ENCODE peak calls at places on chromosomes 12 and 14, in eight cellular contexts. One of them, this sample, is unnamed. For H3K4me1 and H3K9me3, the result is how much of the 10 kb centered on the place peaks cover.

GRCh38 chr12:57836442-57837375 is 9.8 kb downstream of the CTDSP2 start:
- DNase-seq in heart right ventricle: peak
- DNase-seq in PC-9: no peak
- DNase-seq in gastrocnemius medialis: no peak
- DNase-seq in Panc1: no peak
- DNase-seq in SK-N-SH: no peak
- DNase-seq in lower lobe of right lung: no peak
- DNase-seq in endodermal cell: peak
- DNase-seq in this sample: no peak

GRCh38 chr12:101823891-101824290 is 6.9 kb downstream of the GNPTAB start:
- DNase-seq in heart right ventricle: peak
- DNase-seq in PC-9: no peak
- DNase-seq in gastrocnemius medialis: peak
- DNase-seq in Panc1: no peak
- DNase-seq in SK-N-SH: peak
- DNase-seq in lower lobe of right lung: no peak
- DNase-seq in endodermal cell: peak
- DNase-seq in this sample: no peak

GRCh38 chr12:92055877-92056276 is 89.8 kb downstream of the BTG1 start:
- DNase-seq in heart right ventricle: no peak
- DNase-seq in PC-9: peak
- DNase-seq in gastrocnemius medialis: no peak
- DNase-seq in Panc1: no peak
- DNase-seq in SK-N-SH: no peak
- DNase-seq in lower lobe of right lung: no peak
- DNase-seq in endodermal cell: no peak
- DNase-seq in this sample: no peak

GRCh38 chr14:52315355-52315718 is 1.2 kb downstream of the PTGER2 start:
- DNase-seq in heart right ventricle: no peak
- DNase-seq in PC-9: no peak
- DNase-seq in gastrocnemius medialis: no peak
- DNase-seq in Panc1: no peak
- DNase-seq in SK-N-SH: no peak
- DNase-seq in lower lobe of right lung: peak
- DNase-seq in endodermal cell: no peak
- DNase-seq in this sample: no peak

GRCh38 chr12:122870867-122871664 is 24.9 kb downstream of the VPS37B start:
- DNase-seq in heart right ventricle: no peak
- DNase-seq in PC-9: no peak
- DNase-seq in gastrocnemius medialis: no peak
- DNase-seq in Panc1: no peak
- DNase-seq in SK-N-SH: peak
- DNase-seq in lower lobe of right lung: peak
- DNase-seq in endodermal cell: peak
- DNase-seq in this sample: no peak

GRCh38 chr14:61644185-61644584 is 51.1 kb upstream of the HIF1A start:
- DNase-seq in heart right ventricle: no peak
- DNase-seq in PC-9: no peak
- DNase-seq in gastrocnemius medialis: no peak
- DNase-seq in Panc1: no peak
- DNase-seq in SK-N-SH: no peak
- DNase-seq in lower lobe of right lung: no peak
- DNase-seq in endodermal cell: no peak
- DNase-seq in this sample: no peak

GRCh38 chr14:22314183-22314820 is 274.7 kb downstream of the DAD1 start:
- DNase-seq in heart right ventricle: peak
- DNase-seq in PC-9: no peak
- DNase-seq in gastrocnemius medialis: no peak
- DNase-seq in Panc1: no peak
- DNase-seq in SK-N-SH: peak
- DNase-seq in lower lobe of right lung: no peak
- DNase-seq in endodermal cell: peak
- DNase-seq in this sample: peak

GRCh38 chr12:113802966-113803828 is 162.9 kb downstream of the RBM19 start:
- DNase-seq in heart right ventricle: no peak
- DNase-seq in PC-9: no peak
- DNase-seq in gastrocnemius medialis: no peak
- DNase-seq in Panc1: no peak
- DNase-seq in SK-N-SH: no peak
- DNase-seq in lower lobe of right lung: no peak
- DNase-seq in endodermal cell: no peak
- DNase-seq in this sample: no peak

GRCh38 chr12:71125515-71125914 is 32.3 kb downstream of the TSPAN8 start:
- DNase-seq in heart right ventricle: no peak
- DNase-seq in PC-9: no peak
- DNase-seq in gastrocnemius medialis: no peak
- DNase-seq in Panc1: no peak
- DNase-seq in SK-N-SH: peak
- DNase-seq in lower lobe of right lung: no peak
- DNase-seq in endodermal cell: no peak
- DNase-seq in this sample: no peak

GRCh38 chr12:91988076-91988475 is 157.6 kb downstream of the BTG1 start:
- DNase-seq in heart right ventricle: peak
- DNase-seq in PC-9: no peak
- DNase-seq in gastrocnemius medialis: no peak
- DNase-seq in Panc1: no peak
- DNase-seq in SK-N-SH: no peak
- DNase-seq in lower lobe of right lung: no peak
- DNase-seq in endodermal cell: no peak
- DNase-seq in this sample: no peak

GRCh38 chr12:6329693-6330045 is 12.2 kb downstream of the TNFRSF1A start:
- DNase-seq in heart right ventricle: no peak
- DNase-seq in PC-9: no peak
- DNase-seq in gastrocnemius medialis: no peak
- DNase-seq in Panc1: no peak
- DNase-seq in SK-N-SH: no peak
- DNase-seq in lower lobe of right lung: no peak
- DNase-seq in endodermal cell: no peak
- DNase-seq in this sample: no peak
- H3K4me1 ChIP-seq in heart right ventricle: under half
- H3K4me1 ChIP-seq in PC-9: under half
- H3K4me1 ChIP-seq in gastrocnemius medialis: under half
- H3K4me1 ChIP-seq in Panc1: under half
- H3K4me1 ChIP-seq in SK-N-SH: under half
- H3K4me1 ChIP-seq in lower lobe of right lung: half or more
- H3K4me1 ChIP-seq in endodermal cell: under half
- H3K4me1 ChIP-seq in this sample: under half

DNA sequence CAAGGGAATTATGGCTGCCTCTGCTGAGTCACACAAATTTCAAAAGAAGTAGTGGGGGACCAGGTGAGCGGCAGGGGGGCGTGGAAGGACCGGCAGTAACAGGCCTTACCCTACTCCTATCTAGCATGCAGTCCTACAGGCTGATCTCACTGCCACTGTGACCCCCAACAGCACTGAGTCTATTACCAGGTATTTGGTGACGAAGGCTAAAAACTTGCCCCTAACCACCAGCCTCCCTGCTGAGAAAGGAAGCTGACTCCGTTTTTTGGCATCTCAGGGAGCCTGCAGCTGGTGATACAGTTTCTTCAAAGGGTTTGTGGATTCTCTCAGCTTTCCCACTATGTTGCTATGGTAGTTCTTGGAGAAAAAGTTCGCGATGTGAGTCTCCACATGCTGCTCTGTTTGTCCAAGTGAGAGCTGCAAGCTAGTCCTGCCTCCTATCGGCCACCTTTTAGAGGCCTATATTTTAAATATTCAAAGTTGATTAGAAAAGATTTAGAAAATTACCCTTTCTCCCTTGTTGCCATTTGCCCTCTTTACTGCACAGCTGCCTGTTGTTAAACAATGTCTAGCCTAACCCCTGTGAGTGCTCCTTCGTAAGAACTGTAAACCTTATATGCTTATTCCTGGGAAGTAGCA is 57.1 kb upstream of the SLCO1B1 start:
- DNase-seq in heart right ventricle: no peak
- DNase-seq in PC-9: peak
- DNase-seq in gastrocnemius medialis: no peak
- DNase-seq in Panc1: no peak
- DNase-seq in SK-N-SH: no peak
- DNase-seq in lower lobe of right lung: no peak
- DNase-seq in endodermal cell: peak
- DNase-seq in this sample: no peak
- H3K9me3 ChIP-seq in heart right ventricle: under half
- H3K9me3 ChIP-seq in PC-9: under half
- H3K9me3 ChIP-seq in gastrocnemius medialis: under half
- H3K9me3 ChIP-seq in Panc1: under half
- H3K9me3 ChIP-seq in SK-N-SH: under half
- H3K9me3 ChIP-seq in lower lobe of right lung: under half
- H3K9me3 ChIP-seq in endodermal cell: under half
- H3K9me3 ChIP-seq in this sample: under half

GRCh38 chr12:109723311-109723791 is 9.7 kb downstream of the FAM222A start:
- DNase-seq in heart right ventricle: peak
- DNase-seq in PC-9: no peak
- DNase-seq in gastrocnemius medialis: peak
- DNase-seq in Panc1: no peak
- DNase-seq in SK-N-SH: peak
- DNase-seq in lower lobe of right lung: peak
- DNase-seq in endodermal cell: no peak
- DNase-seq in this sample: no peak

GRCh38 chr12:109721276-109721675 is 7.7 kb downstream of the FAM222A start:
- DNase-seq in heart right ventricle: peak
- DNase-seq in PC-9: no peak
- DNase-seq in gastrocnemius medialis: no peak
- DNase-seq in Panc1: no peak
- DNase-seq in SK-N-SH: no peak
- DNase-seq in lower lobe of right lung: no peak
- DNase-seq in endodermal cell: no peak
- DNase-seq in this sample: no peak

GRCh38 chr12:109720856-109721189 is 7.2 kb downstream of the FAM222A start:
- DNase-seq in heart right ventricle: no peak
- DNase-seq in PC-9: no peak
- DNase-seq in gastrocnemius medialis: no peak
- DNase-seq in Panc1: no peak
- DNase-seq in SK-N-SH: no peak
- DNase-seq in lower lobe of right lung: no peak
- DNase-seq in endodermal cell: no peak
- DNase-seq in this sample: no peak

GRCh38 chr12:109722753-109723109 is 9.1 kb downstream of the FAM222A start:
- DNase-seq in heart right ventricle: no peak
- DNase-seq in PC-9: no peak
- DNase-seq in gastrocnemius medialis: no peak
- DNase-seq in Panc1: no peak
- DNase-seq in SK-N-SH: no peak
- DNase-seq in lower lobe of right lung: no peak
- DNase-seq in endodermal cell: no peak
- DNase-seq in this sample: no peak

GRCh38 chr12:109722022-109722752 is 8.6 kb downstream of the FAM222A start:
- DNase-seq in heart right ventricle: no peak
- DNase-seq in PC-9: no peak
- DNase-seq in gastrocnemius medialis: no peak
- DNase-seq in Panc1: no peak
- DNase-seq in SK-N-SH: no peak
- DNase-seq in lower lobe of right lung: no peak
- DNase-seq in endodermal cell: peak
- DNase-seq in this sample: no peak
- H3K4me1 ChIP-seq in heart right ventricle: under half
- H3K4me1 ChIP-seq in PC-9: under half
- H3K4me1 ChIP-seq in gastrocnemius medialis: half or more
- H3K4me1 ChIP-seq in Panc1: under half
- H3K4me1 ChIP-seq in SK-N-SH: half or more
- H3K4me1 ChIP-seq in lower lobe of right lung: under half
- H3K4me1 ChIP-seq in endodermal cell: under half
- H3K4me1 ChIP-seq in this sample: under half

GRCh38 chr12:132955094-132955932 is 793 bp downstream of the ZNF605 start:
- DNase-seq in heart right ventricle: peak
- DNase-seq in PC-9: peak
- DNase-seq in gastrocnemius medialis: no peak
- DNase-seq in Panc1: peak
- DNase-seq in SK-N-SH: no peak
- DNase-seq in lower lobe of right lung: no peak
- DNase-seq in endodermal cell: peak
- DNase-seq in this sample: no peak
- H3K9me3 ChIP-seq in heart right ventricle: under half
- H3K9me3 ChIP-seq in PC-9: under half
- H3K9me3 ChIP-seq in gastrocnemius medialis: under half
- H3K9me3 ChIP-seq in Panc1: under half
- H3K9me3 ChIP-seq in SK-N-SH: under half
- H3K9me3 ChIP-seq in lower lobe of right lung: under half
- H3K9me3 ChIP-seq in endodermal cell: half or more
- H3K9me3 ChIP-seq in this sample: under half

GRCh38 chr14:99871771-99872170 is 78.6 kb downstream of the EML1 start:
- DNase-seq in heart right ventricle: no peak
- DNase-seq in PC-9: no peak
- DNase-seq in gastrocnemius medialis: no peak
- DNase-seq in Panc1: no peak
- DNase-seq in SK-N-SH: no peak
- DNase-seq in lower lobe of right lung: no peak
- DNase-seq in endodermal cell: no peak
- DNase-seq in this sample: no peak

GRCh38 chr14:99873653-99874052 is 80.4 kb downstream of the EML1 start:
- DNase-seq in heart right ventricle: no peak
- DNase-seq in PC-9: no peak
- DNase-seq in gastrocnemius medialis: no peak
- DNase-seq in Panc1: no peak
- DNase-seq in SK-N-SH: peak
- DNase-seq in lower lobe of right lung: no peak
- DNase-seq in endodermal cell: no peak
- DNase-seq in this sample: no peak

GRCh38 chr14:99875421-99875820 is 82.2 kb downstream of the EML1 start:
- DNase-seq in heart right ventricle: no peak
- DNase-seq in PC-9: no peak
- DNase-seq in gastrocnemius medialis: no peak
- DNase-seq in Panc1: no peak
- DNase-seq in SK-N-SH: no peak
- DNase-seq in lower lobe of right lung: no peak
- DNase-seq in endodermal cell: no peak
- DNase-seq in this sample: no peak

GRCh38 chr14:99870617-99871016 is 77.4 kb downstream of the EML1 start:
- DNase-seq in heart right ventricle: no peak
- DNase-seq in PC-9: no peak
- DNase-seq in gastrocnemius medialis: no peak
- DNase-seq in Panc1: no peak
- DNase-seq in SK-N-SH: no peak
- DNase-seq in lower lobe of right lung: no peak
- DNase-seq in endodermal cell: no peak
- DNase-seq in this sample: no peak

DNA sequence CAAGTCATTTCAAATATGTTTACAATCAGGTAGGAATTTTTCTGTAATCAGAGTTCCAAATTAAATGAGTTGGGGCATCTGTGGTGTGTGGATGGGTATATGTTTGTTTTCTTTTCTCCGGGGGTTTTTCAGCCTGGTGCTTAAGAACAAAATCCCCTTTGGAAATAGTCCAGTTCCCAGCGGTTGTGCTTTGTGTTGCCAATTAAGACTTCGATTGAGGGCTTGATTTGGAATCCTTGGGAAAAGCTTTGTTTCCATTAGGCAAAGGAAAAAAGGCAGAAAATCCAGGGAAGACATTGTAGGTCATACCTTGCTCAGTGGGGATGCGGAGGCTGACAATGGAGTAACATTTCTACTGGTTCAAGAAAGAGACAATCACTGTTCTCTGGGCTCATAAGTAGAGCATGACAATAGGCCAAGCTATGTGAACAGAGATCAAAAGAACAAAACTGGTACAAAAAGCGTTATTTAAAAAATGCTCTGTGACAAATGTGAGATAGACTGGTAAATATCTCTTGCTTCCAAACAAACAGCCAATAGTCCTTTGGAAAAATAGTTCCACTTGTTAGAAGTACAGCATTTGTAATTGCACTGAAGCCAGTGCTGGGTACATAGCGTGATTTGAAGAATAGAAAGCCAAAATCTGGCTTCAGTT is 79.7 kb downstream of the EML1 start:
- DNase-seq in heart right ventricle: no peak
- DNase-seq in PC-9: no peak
- DNase-seq in gastrocnemius medialis: no peak
- DNase-seq in Panc1: no peak
- DNase-seq in SK-N-SH: peak
- DNase-seq in lower lobe of right lung: no peak
- DNase-seq in endodermal cell: no peak
- DNase-seq in this sample: peak
- H3K4me1 ChIP-seq in heart right ventricle: under half
- H3K4me1 ChIP-seq in PC-9: under half
- H3K4me1 ChIP-seq in gastrocnemius medialis: under half
- H3K4me1 ChIP-seq in Panc1: under half
- H3K4me1 ChIP-seq in SK-N-SH: under half
- H3K4me1 ChIP-seq in lower lobe of right lung: under half
- H3K4me1 ChIP-seq in endodermal cell: under half
- H3K4me1 ChIP-seq in this sample: under half